ENCODE peak calls at places on chromosome 13, in nine cellular contexts. I is K562; P is hepatic stellate cell; Z is GM23248; W is stimulated activated CD8-positive, alpha-beta memory T cell treated with anti-CD3 and anti-CD28 coated beads, Interleukin-2, amount 100 ng/mL, for 48 hours; L is BJ; U is fibroblast of the conjunctiva; E is NCI-H510A; G is GM12865. A is an unnamed sample.

GRCh38 chr13:98478134-98479129 is 98.5 kb downstream of the STK24 start:
- DNase-seq in I (peak; percentile 35), P (no peak), Z (peak; percentile 33), W (peak; percentile 36), L (no peak), U (no peak), E (no peak), G (peak; percentile 89), A (no peak)

GRCh38 chr13:113080901-113081521 is 24.6 kb upstream of the F7 start:
- DNase-seq in I (no peak), P (no peak), Z (no peak), W (no peak), L (no peak), U (no peak), E (no peak), G (no peak), A (no peak)

GRCh38 chr13:19794552-19795143 is 11.9 kb upstream of the PSPC1 start:
- DNase-seq in I (no peak), P (no peak), Z (no peak), W (no peak), L (no peak), U (no peak), E (peak; percentile 4), G (no peak), A (no peak)

GRCh38 chr13:97884707-97885468 is 68.6 kb upstream of the IPO5 start:
- DNase-seq in I (no peak), P (no peak), Z (no peak), W (no peak), L (no peak), U (no peak), E (no peak), G (no peak), A (no peak)

GRCh38 chr13:83168575-83168974 is 713.7 kb downstream of the SLITRK1 start:
- DNase-seq in I (no peak), P (no peak), Z (no peak), W (no peak), L (no peak), U (no peak), E (no peak), G (no peak), A (no peak)

GRCh38 chr13:113275387-113275786 is 21.7 kb upstream of the LAMP1 start:
- DNase-seq in I (peak; percentile 65), P (peak; percentile 54), Z (peak; percentile 81), W (no peak), L (no peak), U (peak; percentile 36), E (no peak), G (peak; percentile 47), A (no peak)

GRCh38 chr13:110409581-110409992 is 102.5 kb downstream of the COL4A2 start:
- DNase-seq in I (no peak), P (peak; percentile 80), Z (no peak), W (no peak), L (no peak), U (no peak), E (no peak), G (no peak), A (no peak)

GRCh38 chr13:112107289-112107688 is 40.3 kb downstream of the SOX1 start:
- DNase-seq in I (no peak), P (no peak), Z (no peak), W (no peak), L (no peak), U (no peak), E (no peak), G (no peak), A (no peak)

GRCh38 chr13:50082426-50083283 is 67.4 kb downstream of the KCNRG start:
- DNase-seq in I (peak; percentile 39), P (peak; percentile 42), Z (peak; percentile 88), W (peak; percentile 65), L (no peak), U (peak; percentile 42), E (peak; percentile 63), G (peak; percentile 87), A (no peak)

GRCh38 chr13:101579291-101579802 is 126.9 kb downstream of the ITGBL1 start:
- DNase-seq in I (no peak), P (peak; percentile 10), Z (peak; percentile 25), W (no peak), L (no peak), U (no peak), E (no peak), G (no peak), A (peak; percentile 21)

GRCh38 chr13:79692846-79693245 is 211.9 kb downstream of the NDFIP2 start:
- DNase-seq in I (no peak), P (no peak), Z (peak; percentile 22), W (no peak), L (no peak), U (no peak), E (no peak), G (no peak), A (no peak)

GRCh38 chr13:53048880-53049279 is 20.3 kb downstream of the OLFM4 start:
- DNase-seq in I (no peak), P (no peak), Z (no peak), W (no peak), L (no peak), U (no peak), E (no peak), G (no peak), A (no peak)

GRCh38 chr13:24648983-24649684 is 31.1 kb upstream of the ATP12A start:
- DNase-seq in I (no peak), P (no peak), Z (no peak), W (no peak), L (no peak), U (no peak), E (no peak), G (no peak), A (no peak)

GRCh38 chr13:24511019-24511823 is 1.4 kb downstream of the PARP4 start:
- DNase-seq in I (peak; percentile 9), P (peak; percentile 78), Z (peak; percentile 92), W (peak; percentile 63), L (peak; percentile 70), U (peak; percentile 43), E (peak; percentile 0), G (peak; percentile 81), A (no peak)

GRCh38 chr13:110872034-110872767 is 42.7 kb downstream of the ANKRD10 start:
- DNase-seq in I (no peak), P (no peak), Z (no peak), W (no peak), L (no peak), U (no peak), E (no peak), G (no peak), A (no peak)

GRCh38 chr13:48938308-48938943 is 37.3 kb upstream of the FNDC3A start:
- DNase-seq in I (no peak), P (no peak), Z (no peak), W (no peak), L (no peak), U (no peak), E (no peak), G (no peak), A (no peak)

GRCh38 chr13:84086847-84087162 is 204.5 kb upstream of the SLITRK1 start:
- DNase-seq in I (no peak), P (no peak), Z (no peak), W (no peak), L (no peak), U (no peak), E (no peak), G (no peak), A (no peak)

GRCh38 chr13:109816112-109816978 is 30.0 kb upstream of the IRS2 start:
- DNase-seq in I (no peak), P (no peak), Z (peak; percentile 20), W (no peak), L (no peak), U (peak; percentile 14), E (no peak), G (no peak), A (no peak)

GRCh38 chr13:28922341-28922740 is 102.2 kb downstream of the MTUS2 start:
- DNase-seq in I (no peak), P (no peak), Z (no peak), W (no peak), L (no peak), U (no peak), E (no peak), G (no peak), A (no peak)

GRCh38 chr13:74129500-74130144 is 4.6 kb downstream of the KLF12 start:
- DNase-seq in I (peak; percentile 6), P (no peak), Z (peak; percentile 59), W (no peak), L (no peak), U (no peak), E (no peak), G (peak; percentile 60), A (no peak)

GRCh38 chr13:102402292-102402691 is 444 bp upstream of the FGF14 start:
- DNase-seq in I (no peak), P (peak; percentile 13), Z (peak; percentile 62), W (no peak), L (no peak), U (peak; percentile 35), E (no peak), G (no peak), A (no peak)

GRCh38 chr13:104315606-104316005 is 1249.4 kb upstream of the SLC10A2 start:
- DNase-seq in I (no peak), P (peak; percentile 5), Z (peak; percentile 11), W (no peak), L (peak; percentile 88), U (peak; percentile 53), E (no peak), G (no peak), A (peak; percentile 8)

GRCh38 chr13:61013782-61014181 is 401.9 kb downstream of the PCDH20 start:
- DNase-seq in I (no peak), P (no peak), Z (no peak), W (no peak), L (no peak), U (no peak), E (no peak), G (no peak), A (no peak)

GRCh38 chr13:77114271-77114670 is 87.3 kb upstream of the FBXL3 start:
- DNase-seq in I (no peak), P (no peak), Z (no peak), W (no peak), L (no peak), U (no peak), E (no peak), G (no peak), A (no peak)

GRCh38 chr13:26246154-26246553 is 7.8 kb upstream of the CDK8 start:
- DNase-seq in I (no peak), P (no peak), Z (no peak), W (no peak), L (no peak), U (no peak), E (no peak), G (no peak), A (no peak)

GRCh38 chr13:50170447-50171037 is 155.3 kb downstream of the KCNRG start:
- DNase-seq in I (no peak), P (no peak), Z (peak; percentile 35), W (no peak), L (no peak), U (peak; percentile 2), E (no peak), G (no peak), A (no peak)

GRCh38 chr13:84497613-84498012 is 615.3 kb upstream of the SLITRK1 start:
- DNase-seq in I (no peak), P (no peak), Z (no peak), W (no peak), L (no peak), U (no peak), E (no peak), G (peak; percentile 1), A (no peak)

GRCh38 chr13:22801402-22802003 is 379.3 kb upstream of the SGCG start:
- DNase-seq in I (no peak), P (no peak), Z (peak; percentile 34), W (no peak), L (no peak), U (no peak), E (no peak), G (peak; percentile 19), A (no peak)

GRCh38 chr13:79671420-79671819 is 190.5 kb downstream of the NDFIP2 start:
- DNase-seq in I (no peak), P (no peak), Z (no peak), W (no peak), L (no peak), U (no peak), E (no peak), G (no peak), A (no peak)

GRCh38 chr13:31860002-31860401 is 120.7 kb downstream of the RXFP2 start:
- DNase-seq in I (no peak), P (no peak), Z (no peak), W (no peak), L (no peak), U (no peak), E (no peak), G (no peak), A (no peak)

GRCh38 chr13:28493740-28494536 is 990 bp downstream of the FLT1 start:
- DNase-seq in I (no peak), P (peak; percentile 24), Z (peak; percentile 51), W (no peak), L (no peak), U (no peak), E (no peak), G (no peak), A (no peak)

A was measured in brain pericyte.